ENCODE peak calls at places on chromosomes 11 and 22, in nine cellular contexts. E is sigmoid colon, U is psoas muscle, C is tibial artery, I is astrocyte of the spinal cord, Z is GM13977, Q is nephron progenitor cell, J is endothelial cell, V is PC-9. N is an unnamed sample.

GRCh38 chr22:22702159-22702873 is 57.9 kb downstream of the GGTLC2 start:
- DNase-seq in U (no peak), C (no peak), E (no peak), Q (no peak), I (no peak), J (peak), V (no peak), Z (no peak), N (no peak)

GRCh38 chr22:23803001-23803819 is 16.4 kb downstream of the SMARCB1 start:
- DNase-seq in Z (no peak), E (no peak), Q (no peak), I (no peak), V (no peak), C (no peak), U (no peak), J (no peak), N (no peak)

GRCh38 chr11:69492201-69492991 is 10.9 kb downstream of the LINC01488 start:
- DNase-seq in E (no peak), J (no peak), U (peak), Q (no peak), Z (no peak), I (no peak), C (no peak), V (no peak), N (no peak)

GRCh38 chr11:93570759-93571413 is 27.7 kb upstream of the SMCO4 start:
- DNase-seq in E (no peak), I (peak), Z (no peak), U (peak), C (no peak), Q (no peak), V (peak), J (no peak), N (peak)

GRCh38 chr11:3609416-3610265 is 32.2 kb downstream of the ART5 start:
- DNase-seq in U (no peak), V (no peak), Q (peak), J (peak), C (no peak), E (no peak), Z (peak), I (peak), N (no peak)

GRCh38 chr11:83564845-83565244 is 278.7 kb upstream of the CCDC90B start:
- DNase-seq in U (no peak), V (no peak), I (no peak), C (no peak), E (no peak), Z (no peak), Q (no peak), J (no peak), N (no peak)

GRCh38 chr22:22553141-22553540 is 5.9 kb downstream of the PRAME start:
- DNase-seq in V (no peak), E (no peak), I (no peak), J (no peak), Z (no peak), U (no peak), C (no peak), Q (no peak), N (no peak)

GRCh38 chr11:65291613-65292012 is 23.1 kb upstream of the CDC42EP2 start:
- DNase-seq in Q (no peak), V (peak), E (no peak), Z (no peak), C (no peak), U (no peak), I (peak), J (no peak), N (no peak)

GRCh38 chr11:102293873-102294601 is 23.2 kb upstream of the BIRC3 start:
- DNase-seq in C (no peak), E (no peak), I (peak), Q (no peak), V (peak), Z (peak), U (no peak), J (no peak), N (no peak)

GRCh38 chr22:31492151-31492550 is 2.5 kb upstream of the EIF4ENIF1 start:
- DNase-seq in C (no peak), I (no peak), Z (no peak), U (no peak), J (no peak), V (no peak), Q (no peak), E (no peak), N (no peak)

GRCh38 chr22:23305922-23306374 is 125.6 kb downstream of the BCR start:
- DNase-seq in C (peak), Z (no peak), Q (no peak), V (no peak), E (peak), J (no peak), I (peak), U (peak), N (peak)

GRCh38 chr22:24335529-24335928 is 64.9 kb downstream of the SPECC1L start:
- DNase-seq in Z (no peak), U (no peak), I (no peak), V (no peak), Q (no peak), C (no peak), J (no peak), E (no peak), N (no peak)

GRCh38 chr22:49983148-49984042 is 22.8 kb downstream of the PIM3 start:
- DNase-seq in U (peak), I (no peak), E (no peak), Z (no peak), C (no peak), V (no peak), Q (peak), J (no peak), N (no peak)

GRCh38 chr22:50609599-50609998 is 9.0 kb downstream of the MAPK8IP2 start:
- DNase-seq in V (no peak), Q (no peak), E (no peak), I (no peak), C (no peak), Z (no peak), J (no peak), U (no peak), N (no peak)

GRCh38 chr11:119585038-119585666 is 143.8 kb downstream of the NECTIN1 start:
- DNase-seq in U (peak), I (peak), V (peak), Z (no peak), E (no peak), Q (peak), C (no peak), J (peak), N (no peak)

GRCh38 chr11:103703437-103703836 is 333.0 kb upstream of the DDI1 start:
- DNase-seq in I (no peak), Q (no peak), E (no peak), C (no peak), V (peak), J (no peak), U (no peak), Z (no peak), N (no peak)

GRCh38 chr11:110026823-110027626 is 66.2 kb upstream of the ZC3H12C start:
- DNase-seq in I (no peak), V (no peak), Q (no peak), J (no peak), U (no peak), C (peak), E (no peak), Z (peak), N (no peak)

GRCh38 chr11:124943242-124943641 is 7.4 kb upstream of the HEPACAM start:
- DNase-seq in I (no peak), C (no peak), V (no peak), Q (no peak), E (no peak), U (no peak), Z (no peak), J (no peak), N (no peak)
- TF ChIP-seq CTCF in I (peak), C (no peak), V (no peak), Q (no peak), E (no peak), U (no peak), Z (no peak), J (no peak), N (no peak)

DNA sequence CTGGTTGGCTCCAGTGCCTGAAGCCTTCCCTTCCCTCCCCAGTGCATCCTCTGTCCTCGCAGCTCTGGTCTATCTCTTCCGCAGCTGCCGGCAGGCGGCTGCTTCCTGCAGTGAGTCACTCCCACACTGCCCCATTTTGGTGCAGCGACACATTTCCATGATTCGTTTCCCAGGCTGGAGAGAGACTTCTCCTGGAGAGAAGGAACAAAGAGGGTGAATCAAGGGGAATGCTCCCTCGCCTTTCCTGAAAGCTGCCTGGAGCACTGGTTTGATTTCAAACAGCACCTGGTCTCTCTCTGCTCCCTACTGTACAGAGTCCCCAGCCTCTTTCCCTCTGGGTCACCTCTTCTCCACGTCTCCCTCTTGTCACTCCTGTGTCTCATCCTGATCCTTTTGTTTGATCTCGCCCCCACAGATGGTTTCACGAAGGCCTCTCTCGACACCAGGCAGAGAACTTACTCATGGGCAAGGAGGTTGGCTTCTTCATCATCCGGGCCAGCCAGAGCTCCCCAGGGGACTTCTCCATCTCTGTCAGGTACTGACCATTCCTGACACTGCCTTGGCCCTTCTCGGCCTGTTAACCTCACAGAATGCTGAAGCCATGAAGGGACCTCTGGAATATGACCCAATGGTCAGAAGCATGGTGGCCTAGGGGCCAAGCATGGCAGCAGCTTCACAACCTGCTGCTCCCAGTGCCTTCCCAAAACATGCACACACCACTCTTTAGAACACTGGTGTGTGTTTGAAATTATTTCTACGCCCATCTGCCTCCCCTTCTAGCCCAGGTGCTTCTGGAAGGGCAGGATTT is at the start of gene TMA7B:
- DNase-seq in C (no peak), V (no peak), Q (peak), Z (no peak), E (no peak), I (peak), J (peak), U (no peak), N (no peak)
- TF ChIP-seq CTCF in C (no peak), V (no peak), Q (peak), Z (no peak), E (no peak), I (peak), J (no peak), U (peak), N (peak)

GRCh38 chr22:39808087-39808486 is 85.5 kb downstream of the ENTHD1 start:
- DNase-seq in V (no peak), J (no peak), I (no peak), C (no peak), E (no peak), Z (no peak), Q (peak), U (no peak), N (no peak)
- TF ChIP-seq CTCF in V (peak), J (peak), I (peak), C (no peak), E (no peak), Z (peak), Q (peak), U (peak), N (no peak)

GRCh38 chr11:63871962-63872832 is 33.3 kb downstream of the MARK2 start:
- DNase-seq in U (peak), C (peak), Z (peak), E (peak), J (peak), V (peak), Q (peak), I (peak), N (peak)
- TF ChIP-seq CTCF in U (peak), C (peak), Z (peak), E (no peak), J (no peak), V (peak), Q (no peak), I (peak), N (peak)

GRCh38 chr11:14305649-14306048 is 53.3 kb downstream of the RRAS2 start:
- DNase-seq in I (no peak), E (no peak), Q (no peak), U (no peak), V (no peak), J (no peak), Z (no peak), C (no peak), N (no peak)

GRCh38 chr11:14308114-14308896 is 50.7 kb downstream of the RRAS2 start:
- DNase-seq in V (no peak), C (no peak), Z (peak), Q (no peak), I (peak), E (no peak), U (no peak), J (no peak), N (peak)

GRCh38 chr11:14308897-14309387 is 50.0 kb downstream of the RRAS2 start:
- DNase-seq in C (no peak), Q (no peak), J (no peak), I (no peak), Z (no peak), U (no peak), V (no peak), E (no peak), N (no peak)

GRCh38 chr11:14304601-14305000 is 54.4 kb downstream of the RRAS2 start:
- DNase-seq in C (no peak), U (no peak), J (no peak), Q (no peak), V (no peak), E (no peak), I (no peak), Z (no peak), N (no peak)

DNA sequence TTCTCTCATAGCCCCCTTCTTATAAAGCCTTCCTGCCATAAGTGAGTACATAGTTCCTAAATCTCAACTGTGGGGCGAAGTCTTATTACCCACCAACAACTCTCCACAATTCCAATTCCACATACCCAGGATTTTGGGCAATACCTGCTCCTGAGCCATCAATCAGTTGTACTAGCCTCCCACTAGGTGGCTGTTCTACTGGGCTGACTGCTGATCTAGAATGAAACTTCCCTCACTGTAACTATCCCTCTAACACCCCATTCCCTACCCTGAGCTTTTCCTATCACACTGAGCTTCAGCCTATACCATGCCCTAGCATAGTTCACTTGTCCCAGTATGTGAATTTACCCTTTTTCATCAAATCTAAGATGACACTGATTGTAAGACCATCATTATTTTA is 52.5 kb downstream of the RRAS2 start:
- DNase-seq in I (no peak), E (no peak), V (no peak), J (no peak), Q (no peak), Z (no peak), U (no peak), C (no peak), N (no peak)
- TF ChIP-seq CTCF in I (no peak), E (no peak), V (no peak), J (no peak), Q (no peak), Z (peak), U (no peak), C (no peak), N (no peak)

DNA sequence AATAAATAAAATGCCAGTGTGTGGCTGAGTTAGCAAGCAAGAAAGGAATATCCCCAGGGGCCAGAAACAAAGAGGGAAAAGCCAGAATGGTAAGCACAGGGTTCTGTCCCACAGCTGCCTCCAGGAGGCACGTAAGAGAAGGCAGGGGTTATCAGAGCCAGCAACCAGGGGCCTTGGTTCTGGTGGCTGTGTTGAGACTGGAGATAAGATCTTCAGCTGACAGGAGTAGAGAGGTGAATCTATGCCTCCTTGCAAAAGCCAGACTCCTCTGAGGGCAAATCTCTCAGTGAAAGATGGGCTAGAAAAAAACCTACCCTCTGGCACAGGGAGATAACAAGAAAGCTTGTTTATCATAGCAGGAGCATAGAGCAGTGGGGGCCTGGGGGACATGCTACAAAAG is 29.8 kb upstream of the NFAM1 start:
- DNase-seq in J (no peak), C (no peak), Q (no peak), V (peak), I (no peak), U (no peak), Z (no peak), E (no peak), N (no peak)
- TF ChIP-seq CTCF in J (no peak), C (no peak), Q (no peak), V (no peak), I (no peak), U (no peak), Z (no peak), E (no peak), N (no peak)

DNA sequence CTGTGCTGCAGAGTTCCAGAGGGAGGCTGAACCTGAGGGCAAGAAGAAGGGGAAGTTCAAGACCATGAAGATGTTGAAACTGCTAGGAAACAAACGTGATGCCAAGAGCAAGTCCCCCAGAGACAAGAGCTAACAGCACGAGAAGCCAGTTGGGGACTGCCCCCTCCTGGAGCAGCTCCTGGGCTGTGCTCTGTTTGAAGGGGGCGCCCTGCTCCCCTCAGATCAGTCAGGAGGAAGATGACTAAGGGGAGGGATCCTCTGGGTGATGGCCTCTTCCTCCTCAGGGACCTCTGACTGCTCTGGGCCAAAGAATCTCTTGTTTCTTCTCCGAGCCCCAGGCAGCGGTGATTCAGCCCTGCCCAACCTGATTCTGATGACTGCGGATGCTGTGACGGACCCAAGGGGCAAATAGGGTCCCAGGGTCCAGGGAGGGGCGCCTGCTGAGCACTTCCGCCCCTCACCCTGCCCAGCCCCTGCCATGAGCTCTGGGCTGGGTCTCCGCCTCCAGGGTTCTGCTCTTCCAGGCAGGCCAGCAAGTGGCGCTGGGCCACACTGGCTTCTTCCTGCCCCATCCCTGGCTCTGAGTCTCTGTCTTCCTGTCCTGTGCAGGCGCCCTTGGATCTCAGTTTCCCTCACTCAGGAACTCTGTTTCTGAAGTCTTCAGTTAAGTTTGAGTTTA is 12.6 kb downstream of the C22orf23 start:
- DNase-seq in U (no peak), V (no peak), E (no peak), Z (no peak), J (no peak), C (no peak), Q (no peak), I (no peak), N (no peak)
- TF ChIP-seq CTCF in U (no peak), V (no peak), E (no peak), Z (no peak), J (no peak), C (no peak), Q (no peak), I (no peak), N (no peak)

GRCh38 chr22:17171313-17172171 is 12.5 kb upstream of the HDHD5 start:
- DNase-seq in C (peak), Z (peak), E (peak), J (peak), Q (peak), V (peak), U (peak), I (peak), N (peak)

GRCh38 chr22:17176715-17177114 is 17.6 kb upstream of the HDHD5 start:
- DNase-seq in U (no peak), Q (no peak), Z (no peak), V (no peak), C (no peak), E (no peak), I (no peak), J (no peak), N (no peak)

GRCh38 chr22:17172172-17172833 is 13.2 kb upstream of the HDHD5 start:
- DNase-seq in C (no peak), Q (peak), Z (no peak), J (peak), E (peak), I (no peak), V (no peak), U (peak), N (no peak)

GRCh38 chr22:17167486-17167885 is 8.4 kb upstream of the HDHD5 start:
- DNase-seq in Q (no peak), J (no peak), I (no peak), E (no peak), U (peak), V (no peak), C (no peak), Z (no peak), N (no peak)

GRCh38 chr22:17171016-17171312 is 11.9 kb upstream of the HDHD5 start:
- DNase-seq in E (no peak), J (no peak), I (no peak), Z (no peak), U (no peak), Q (no peak), V (no peak), C (no peak), N (no peak)
- TF ChIP-seq CTCF in E (no peak), J (no peak), I (peak), Z (peak), U (no peak), Q (no peak), V (peak), C (no peak), N (no peak)

N was measured in astrocyte of the cerebellum.